ENCODE peak calls at places on chromosome 1, in ten cellular contexts. One of them, this sample, is unnamed.
A peak's percentile ranks its signal among the peaks of the same experiment; 100 is the strongest.

GRCh38 chr1:94819584-94819944 is 593 bp upstream of the SLC44A3 start:
- DNase-seq in AG09319: no peak
- DNase-seq in anterior cingulate cortex: no peak
- DNase-seq in NCI-H774: no peak
- DNase-seq in NCI-H1092 treated with DMSO at 0.1 percent for 48 hours: no peak
- DNase-seq in stimulated activated CD4-positive, alpha-beta T cell treated with anti-CD3 and anti-CD28 coated beads, Interleukin-1b, Interleukin-23, amount 100 ng/mL, for 48 hours: no peak
- DNase-seq in WERI-Rb-1: no peak
- DNase-seq in CD4-positive, alpha-beta memory T cell: no peak
- DNase-seq in RCC 7860: no peak
- DNase-seq in psoas muscle: no peak
- DNase-seq in this sample: no peak

GRCh38 chr1:15952317-15953258 is 23.3 kb downstream of the ZBTB17 start:
- DNase-seq in CD4-positive, alpha-beta memory T cell: no peak
- DNase-seq in anterior cingulate cortex: no peak
- DNase-seq in psoas muscle: no peak
- DNase-seq in WERI-Rb-1: no peak
- DNase-seq in stimulated activated CD4-positive, alpha-beta T cell treated with anti-CD3 and anti-CD28 coated beads, Interleukin-1b, Interleukin-23, amount 100 ng/mL, for 48 hours: peak; percentile 68
- DNase-seq in AG09319: no peak
- DNase-seq in NCI-H1092 treated with DMSO at 0.1 percent for 48 hours: no peak
- DNase-seq in RCC 7860: peak; percentile 99
- DNase-seq in NCI-H774: no peak
- DNase-seq in this sample: no peak

GRCh38 chr1:157096881-157097280 is 2.7 kb downstream of the ETV3L start:
- DNase-seq in WERI-Rb-1: no peak
- DNase-seq in RCC 7860: no peak
- DNase-seq in AG09319: no peak
- DNase-seq in psoas muscle: no peak
- DNase-seq in anterior cingulate cortex: no peak
- DNase-seq in stimulated activated CD4-positive, alpha-beta T cell treated with anti-CD3 and anti-CD28 coated beads, Interleukin-1b, Interleukin-23, amount 100 ng/mL, for 48 hours: no peak
- DNase-seq in CD4-positive, alpha-beta memory T cell: no peak
- DNase-seq in NCI-H774: no peak
- DNase-seq in NCI-H1092 treated with DMSO at 0.1 percent for 48 hours: no peak
- DNase-seq in this sample: no peak

GRCh38 chr1:11938722-11939526 is 4.4 kb downstream of the PLOD1 start:
- DNase-seq in WERI-Rb-1: peak; percentile 34
- DNase-seq in CD4-positive, alpha-beta memory T cell: no peak
- DNase-seq in AG09319: no peak
- DNase-seq in RCC 7860: no peak
- DNase-seq in NCI-H1092 treated with DMSO at 0.1 percent for 48 hours: no peak
- DNase-seq in psoas muscle: peak; percentile 91
- DNase-seq in NCI-H774: no peak
- DNase-seq in anterior cingulate cortex: no peak
- DNase-seq in stimulated activated CD4-positive, alpha-beta T cell treated with anti-CD3 and anti-CD28 coated beads, Interleukin-1b, Interleukin-23, amount 100 ng/mL, for 48 hours: no peak
- DNase-seq in this sample: no peak

GRCh38 chr1:153001382-153001781 is at the start of gene SPRR3:
- DNase-seq in CD4-positive, alpha-beta memory T cell: no peak
- DNase-seq in NCI-H774: no peak
- DNase-seq in NCI-H1092 treated with DMSO at 0.1 percent for 48 hours: no peak
- DNase-seq in WERI-Rb-1: no peak
- DNase-seq in anterior cingulate cortex: no peak
- DNase-seq in psoas muscle: no peak
- DNase-seq in RCC 7860: no peak
- DNase-seq in AG09319: no peak
- DNase-seq in stimulated activated CD4-positive, alpha-beta T cell treated with anti-CD3 and anti-CD28 coated beads, Interleukin-1b, Interleukin-23, amount 100 ng/mL, for 48 hours: no peak
- DNase-seq in this sample: no peak

GRCh38 chr1:84373446-84374141 is 24.7 kb upstream of the DNASE2B start:
- DNase-seq in WERI-Rb-1: no peak
- DNase-seq in psoas muscle: no peak
- DNase-seq in CD4-positive, alpha-beta memory T cell: no peak
- DNase-seq in NCI-H774: no peak
- DNase-seq in stimulated activated CD4-positive, alpha-beta T cell treated with anti-CD3 and anti-CD28 coated beads, Interleukin-1b, Interleukin-23, amount 100 ng/mL, for 48 hours: no peak
- DNase-seq in anterior cingulate cortex: no peak
- DNase-seq in NCI-H1092 treated with DMSO at 0.1 percent for 48 hours: no peak
- DNase-seq in AG09319: no peak
- DNase-seq in RCC 7860: no peak
- DNase-seq in this sample: no peak

GRCh38 chr1:203117611-203118575 is 9.6 kb upstream of the ADORA1 start:
- DNase-seq in AG09319: peak; percentile 22
- DNase-seq in anterior cingulate cortex: no peak
- DNase-seq in stimulated activated CD4-positive, alpha-beta T cell treated with anti-CD3 and anti-CD28 coated beads, Interleukin-1b, Interleukin-23, amount 100 ng/mL, for 48 hours: peak; percentile 42
- DNase-seq in psoas muscle: peak; percentile 90
- DNase-seq in WERI-Rb-1: peak; percentile 99
- DNase-seq in CD4-positive, alpha-beta memory T cell: no peak
- DNase-seq in NCI-H1092 treated with DMSO at 0.1 percent for 48 hours: peak; percentile 83
- DNase-seq in NCI-H774: peak; percentile 39
- DNase-seq in RCC 7860: peak; percentile 45
- DNase-seq in this sample: no peak

GRCh38 chr1:45518910-45519309 is 2.8 kb downstream of the PRDX1 start:
- DNase-seq in WERI-Rb-1: peak; percentile 61
- DNase-seq in RCC 7860: no peak
- DNase-seq in CD4-positive, alpha-beta memory T cell: no peak
- DNase-seq in AG09319: no peak
- DNase-seq in NCI-H774: no peak
- DNase-seq in stimulated activated CD4-positive, alpha-beta T cell treated with anti-CD3 and anti-CD28 coated beads, Interleukin-1b, Interleukin-23, amount 100 ng/mL, for 48 hours: no peak
- DNase-seq in anterior cingulate cortex: no peak
- DNase-seq in psoas muscle: no peak
- DNase-seq in NCI-H1092 treated with DMSO at 0.1 percent for 48 hours: no peak
- DNase-seq in this sample: no peak

GRCh38 chr1:103948526-103948925 is 198.8 kb downstream of the AMY1C start:
- DNase-seq in stimulated activated CD4-positive, alpha-beta T cell treated with anti-CD3 and anti-CD28 coated beads, Interleukin-1b, Interleukin-23, amount 100 ng/mL, for 48 hours: no peak
- DNase-seq in CD4-positive, alpha-beta memory T cell: no peak
- DNase-seq in psoas muscle: no peak
- DNase-seq in NCI-H1092 treated with DMSO at 0.1 percent for 48 hours: no peak
- DNase-seq in NCI-H774: no peak
- DNase-seq in AG09319: no peak
- DNase-seq in WERI-Rb-1: no peak
- DNase-seq in RCC 7860: no peak
- DNase-seq in anterior cingulate cortex: no peak
- DNase-seq in this sample: no peak

This sample was measured in NCI-H1417 treated with DMSO at 0.1 percent for 48 hours.